ENCODE peak calls at places on chromosomes 11 and 22, in six cellular contexts. E, Y, A, P, D and J are unnamed samples.

GRCh38 chr11:14390669-14391068 is 31.7 kb upstream of the RRAS2 start:
- DNase-seq in A (no peak), E (no peak), D (no peak), Y (no peak), P (no peak), J (no peak)

GRCh38 chr11:70928854-70929598 is 323.4 kb downstream of the SHANK2 start:
- DNase-seq in A (peak), Y (no peak), P (no peak), D (no peak), E (no peak), J (no peak)

GRCh38 chr22:34567367-34567766 is 498.6 kb upstream of the ISX start:
- DNase-seq in A (peak), P (no peak), Y (no peak), E (no peak), D (no peak), J (no peak)

GRCh38 chr22:35910013-35910860 is 118.4 kb downstream of the RBFOX2 start:
- DNase-seq in D (no peak), E (no peak), A (peak), Y (no peak), P (no peak), J (peak)

GRCh38 chr11:28835790-28836189 is 727.6 kb downstream of the METTL15 start:
- DNase-seq in Y (no peak), D (no peak), P (no peak), A (peak), E (peak), J (peak)

GRCh38 chr11:73409431-73409830 is 33.2 kb downstream of the RELT start:
- DNase-seq in Y (no peak), P (no peak), D (no peak), E (no peak), A (no peak), J (no peak)

GRCh38 chr11:126968915-126969314 is 31.7 kb downstream of the KIRREL3 start:
- DNase-seq in Y (no peak), D (no peak), P (no peak), E (peak), A (peak), J (peak)

GRCh38 chr11:95108671-95109551 is 19.3 kb downstream of the ENDOD1 start:
- DNase-seq in P (no peak), Y (no peak), A (peak), D (no peak), E (peak), J (peak)

GRCh38 chr22:17483670-17484372 is 79.5 kb upstream of the SLC25A18 start:
- DNase-seq in A (no peak), E (no peak), P (no peak), D (no peak), Y (no peak), J (no peak)

GRCh38 chr11:81005595-81005994 is 1564.8 kb upstream of the TENM4 start:
- DNase-seq in P (no peak), Y (no peak), A (peak), D (no peak), E (peak), J (peak)

DNA sequence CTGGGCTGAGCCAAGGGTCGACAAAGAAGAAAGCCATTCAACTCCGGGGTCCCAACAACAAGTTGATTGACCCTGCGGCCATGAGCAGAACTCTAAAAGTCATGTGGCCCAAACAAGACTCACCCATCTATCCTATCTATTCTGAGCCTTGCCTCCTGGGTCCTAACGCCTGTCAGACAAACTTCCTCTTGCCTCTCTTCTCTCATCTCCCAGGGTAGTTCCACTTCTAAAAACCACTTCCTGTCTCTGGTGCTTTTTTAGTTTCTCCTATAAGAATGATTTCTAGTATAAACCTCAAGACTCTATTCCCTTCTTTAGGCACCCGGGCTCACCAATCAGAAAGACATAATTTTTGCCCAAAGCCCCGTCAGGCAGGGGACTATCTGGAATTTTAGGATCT is 530.2 kb downstream of the DLG2 start:
- DNase-seq in P (no peak), E (no peak), A (no peak), D (no peak), Y (no peak), J (no peak)
- H3K4me3 ChIP-seq in P (no peak), E (no peak), A (no peak), D (no peak), Y (no peak), J (no peak)

DNA sequence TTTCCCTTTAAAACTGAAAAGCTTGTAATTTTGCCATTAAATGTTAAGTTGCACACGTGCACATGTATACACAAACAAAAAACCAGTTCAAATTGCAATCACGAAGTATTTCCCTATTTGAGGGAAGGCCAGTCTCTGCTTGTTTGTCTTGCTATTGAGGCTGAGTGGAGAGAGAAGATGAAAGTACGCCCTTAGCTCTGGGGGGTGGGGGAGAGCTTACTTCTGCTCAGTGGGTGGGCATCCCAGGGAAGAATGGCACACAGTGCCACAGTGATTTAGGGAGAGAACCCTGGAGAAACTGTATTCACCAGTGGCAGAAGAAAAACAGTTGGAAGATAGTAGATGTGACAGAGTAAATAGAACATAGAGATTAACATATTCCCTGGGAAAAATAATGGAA is 8.7 kb downstream of the YAP1 start:
- DNase-seq in Y (no peak), D (no peak), P (no peak), E (no peak), A (peak), J (no peak)
- H3K4me3 ChIP-seq in Y (no peak), D (no peak), P (no peak), E (no peak), A (no peak), J (no peak)

DNA sequence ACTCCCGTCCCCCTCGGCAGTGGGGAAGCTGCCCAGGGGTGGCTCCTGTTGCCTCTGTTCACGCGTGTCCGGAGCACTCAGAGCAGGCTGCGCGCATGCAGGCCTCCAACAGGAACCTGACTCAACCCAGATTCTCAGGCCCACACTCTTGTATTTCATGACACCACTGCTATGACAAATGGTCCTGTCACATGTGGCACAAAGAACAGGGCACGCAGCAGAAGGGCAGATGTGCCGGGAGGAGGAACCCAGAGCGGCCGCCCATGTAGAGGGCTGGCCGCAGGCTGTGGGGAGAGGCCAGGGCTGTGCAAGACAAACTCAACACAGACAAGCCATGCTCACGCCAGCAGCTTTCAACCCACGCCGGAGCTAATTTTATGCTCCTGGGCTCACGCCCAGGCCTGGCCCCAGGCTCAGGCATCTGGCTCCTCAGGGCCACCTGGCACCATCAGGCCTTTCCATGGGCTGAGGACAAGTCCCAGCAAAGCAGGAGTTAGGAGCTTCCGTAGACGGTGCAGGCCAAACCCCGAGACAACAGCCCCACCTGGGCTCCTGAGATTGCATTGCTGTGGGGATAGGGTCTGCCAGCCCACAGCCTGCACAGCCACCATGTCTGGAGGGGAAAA is 40.0 kb downstream of the DUSP8 start:
- DNase-seq in E (no peak), Y (no peak), A (no peak), P (no peak), D (peak), J (peak)
- H3K4me3 ChIP-seq in E (no peak), Y (no peak), A (no peak), P (no peak), D (no peak), J (no peak)

GRCh38 chr11:67272327-67273259 is 6.3 kb downstream of the GRK2 start:
- DNase-seq in Y (no peak), P (peak), A (no peak), D (peak), E (no peak), J (no peak)

GRCh38 chr11:67270256-67271211 is 4.3 kb downstream of the GRK2 start:
- DNase-seq in P (peak), A (peak), Y (no peak), E (no peak), D (peak), J (no peak)

GRCh38 chr11:67271548-67272284 is 5.4 kb downstream of the GRK2 start:
- DNase-seq in P (peak), Y (no peak), D (peak), E (no peak), A (no peak), J (no peak)

GRCh38 chr11:67269401-67270255 is 3.4 kb downstream of the GRK2 start:
- DNase-seq in A (no peak), D (peak), Y (no peak), P (peak), E (no peak), J (peak)

DNA sequence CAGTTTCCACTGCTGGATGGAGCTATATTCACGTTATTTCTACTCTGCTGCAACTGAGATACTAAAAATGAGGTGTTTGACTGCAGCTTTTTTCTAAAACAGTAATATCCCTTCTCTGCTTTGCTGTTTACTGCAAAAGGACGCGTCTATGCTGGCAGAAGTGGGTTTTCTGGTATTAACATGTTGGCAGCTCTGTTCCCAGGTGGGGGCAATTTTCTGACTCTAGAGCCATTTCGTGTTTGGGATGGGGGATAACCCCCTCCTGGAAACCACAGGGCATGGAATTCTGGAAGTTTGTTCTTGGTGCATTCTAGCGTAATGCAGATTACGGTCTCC is 4.9 kb downstream of the GRK2 start:
- DNase-seq in Y (no peak), E (no peak), A (no peak), P (no peak), D (no peak), J (no peak)
- H3K4me3 ChIP-seq in Y (peak), E (no peak), A (no peak), P (no peak), D (no peak), J (no peak)

DNA sequence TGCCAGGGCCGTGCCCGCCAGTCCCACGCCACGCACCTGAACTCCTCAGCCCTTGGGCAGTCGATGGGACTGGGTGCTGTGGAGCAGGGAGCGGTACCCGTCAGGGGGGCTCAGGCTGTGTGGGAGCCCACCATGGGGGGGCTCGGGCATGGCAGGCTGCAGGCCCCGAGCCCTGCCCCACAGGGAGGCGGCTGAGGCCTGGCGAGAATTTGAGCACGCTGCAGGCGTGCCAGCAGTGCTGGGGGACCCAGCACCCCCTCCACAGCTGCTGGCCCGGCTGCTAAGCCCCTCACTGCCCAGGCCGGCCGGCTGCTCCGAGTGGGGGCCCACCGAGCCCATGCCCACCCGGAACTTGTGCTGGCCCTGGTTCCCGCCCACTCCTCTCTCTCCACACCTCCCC is 56.8 kb downstream of the TMPRSS5 start:
- DNase-seq in E (no peak), P (no peak), Y (no peak), A (no peak), D (no peak), J (no peak)
- H3K4me3 ChIP-seq in E (no peak), P (no peak), Y (no peak), A (no peak), D (no peak), J (no peak)